ENCODE peak calls at places on chromosomes 4 and X, in eight cellular contexts. One of them, this sample, is unnamed.

GRCh38 chr4:11687727-11688126 is 259.0 kb upstream of the HS3ST1 start:
- DNase-seq in hepatic stellate cell: no peak
- DNase-seq in cardiac muscle cell: no peak
- DNase-seq in Right ventricle myocardium superior: no peak
- DNase-seq in cerebellar cortex: no peak
- DNase-seq in caudate nucleus: no peak
- DNase-seq in stimulated activated CD4-positive, alpha-beta T cell treated with anti-CD3 and anti-CD28 coated beads, Interleukin-2, amount 100 ng/mL, for 24 hours: no peak
- DNase-seq in natural killer cell: no peak
- DNase-seq in this sample: no peak

GRCh38 chr4:84585276-84585675 is 2.3 kb downstream of the CDS1 start:
- DNase-seq in hepatic stellate cell: no peak
- DNase-seq in cardiac muscle cell: no peak
- DNase-seq in Right ventricle myocardium superior: no peak
- DNase-seq in cerebellar cortex: no peak
- DNase-seq in caudate nucleus: no peak
- DNase-seq in stimulated activated CD4-positive, alpha-beta T cell treated with anti-CD3 and anti-CD28 coated beads, Interleukin-2, amount 100 ng/mL, for 24 hours: no peak
- DNase-seq in natural killer cell: no peak
- DNase-seq in this sample: no peak

GRCh38 chr4:98663226-98664006 is 5.0 kb upstream of the TSPAN5 start:
- DNase-seq in hepatic stellate cell: no peak
- DNase-seq in cardiac muscle cell: no peak
- DNase-seq in Right ventricle myocardium superior: peak
- DNase-seq in cerebellar cortex: no peak
- DNase-seq in caudate nucleus: no peak
- DNase-seq in stimulated activated CD4-positive, alpha-beta T cell treated with anti-CD3 and anti-CD28 coated beads, Interleukin-2, amount 100 ng/mL, for 24 hours: peak
- DNase-seq in natural killer cell: no peak
- DNase-seq in this sample: no peak

GRCh38 chr4:173519130-173520101 is 10.6 kb downstream of the HAND2 start:
- DNase-seq in hepatic stellate cell: peak
- DNase-seq in cardiac muscle cell: peak
- DNase-seq in Right ventricle myocardium superior: no peak
- DNase-seq in cerebellar cortex: no peak
- DNase-seq in caudate nucleus: no peak
- DNase-seq in stimulated activated CD4-positive, alpha-beta T cell treated with anti-CD3 and anti-CD28 coated beads, Interleukin-2, amount 100 ng/mL, for 24 hours: no peak
- DNase-seq in natural killer cell: no peak
- DNase-seq in this sample: peak

GRCh38 chr4:31052519-31052918 is 332.4 kb downstream of the PCDH7 start:
- DNase-seq in hepatic stellate cell: no peak
- DNase-seq in cardiac muscle cell: no peak
- DNase-seq in Right ventricle myocardium superior: no peak
- DNase-seq in cerebellar cortex: no peak
- DNase-seq in caudate nucleus: no peak
- DNase-seq in stimulated activated CD4-positive, alpha-beta T cell treated with anti-CD3 and anti-CD28 coated beads, Interleukin-2, amount 100 ng/mL, for 24 hours: no peak
- DNase-seq in natural killer cell: no peak
- DNase-seq in this sample: no peak

GRCh38 chr4:11914406-11914805 is 485.7 kb upstream of the HS3ST1 start:
- DNase-seq in hepatic stellate cell: no peak
- DNase-seq in cardiac muscle cell: peak
- DNase-seq in Right ventricle myocardium superior: no peak
- DNase-seq in cerebellar cortex: no peak
- DNase-seq in caudate nucleus: no peak
- DNase-seq in stimulated activated CD4-positive, alpha-beta T cell treated with anti-CD3 and anti-CD28 coated beads, Interleukin-2, amount 100 ng/mL, for 24 hours: no peak
- DNase-seq in natural killer cell: no peak
- DNase-seq in this sample: no peak

GRCh38 chr4:10655968-10656367 is 28.6 kb downstream of the CLNK start:
- DNase-seq in hepatic stellate cell: no peak
- DNase-seq in cardiac muscle cell: peak
- DNase-seq in Right ventricle myocardium superior: no peak
- DNase-seq in cerebellar cortex: no peak
- DNase-seq in caudate nucleus: no peak
- DNase-seq in stimulated activated CD4-positive, alpha-beta T cell treated with anti-CD3 and anti-CD28 coated beads, Interleukin-2, amount 100 ng/mL, for 24 hours: no peak
- DNase-seq in natural killer cell: no peak
- DNase-seq in this sample: no peak

GRCh38 chr4:152394786-152395185 is 141.1 kb downstream of the FBXW7 start:
- DNase-seq in hepatic stellate cell: no peak
- DNase-seq in cardiac muscle cell: no peak
- DNase-seq in Right ventricle myocardium superior: no peak
- DNase-seq in cerebellar cortex: no peak
- DNase-seq in caudate nucleus: no peak
- DNase-seq in stimulated activated CD4-positive, alpha-beta T cell treated with anti-CD3 and anti-CD28 coated beads, Interleukin-2, amount 100 ng/mL, for 24 hours: no peak
- DNase-seq in natural killer cell: no peak
- DNase-seq in this sample: no peak

GRCh38 chr4:8607603-8608481 is 15.3 kb downstream of the CPZ start:
- DNase-seq in hepatic stellate cell: peak
- DNase-seq in cardiac muscle cell: peak
- DNase-seq in Right ventricle myocardium superior: no peak
- DNase-seq in cerebellar cortex: peak
- DNase-seq in caudate nucleus: no peak
- DNase-seq in stimulated activated CD4-positive, alpha-beta T cell treated with anti-CD3 and anti-CD28 coated beads, Interleukin-2, amount 100 ng/mL, for 24 hours: peak
- DNase-seq in natural killer cell: peak
- DNase-seq in this sample: peak

GRCh38 chrX:40207626-40208025 is 109.9 kb upstream of the BCOR start:
- DNase-seq in hepatic stellate cell: peak
- DNase-seq in cardiac muscle cell: no peak
- DNase-seq in Right ventricle myocardium superior: no peak
- DNase-seq in cerebellar cortex: no peak
- DNase-seq in caudate nucleus: no peak
- DNase-seq in stimulated activated CD4-positive, alpha-beta T cell treated with anti-CD3 and anti-CD28 coated beads, Interleukin-2, amount 100 ng/mL, for 24 hours: peak
- DNase-seq in natural killer cell: no peak
- DNase-seq in this sample: no peak

GRCh38 chrX:109511113-109511512 is 25.5 kb upstream of the NXT2 start:
- DNase-seq in hepatic stellate cell: no peak
- DNase-seq in cardiac muscle cell: no peak
- DNase-seq in Right ventricle myocardium superior: no peak
- DNase-seq in cerebellar cortex: no peak
- DNase-seq in caudate nucleus: no peak
- DNase-seq in stimulated activated CD4-positive, alpha-beta T cell treated with anti-CD3 and anti-CD28 coated beads, Interleukin-2, amount 100 ng/mL, for 24 hours: no peak
- DNase-seq in natural killer cell: no peak
- DNase-seq in this sample: no peak

GRCh38 chr4:70041652-70042286 is 8.5 kb upstream of the HTN1 start:
- DNase-seq in hepatic stellate cell: no peak
- DNase-seq in cardiac muscle cell: no peak
- DNase-seq in Right ventricle myocardium superior: no peak
- DNase-seq in cerebellar cortex: no peak
- DNase-seq in caudate nucleus: no peak
- DNase-seq in stimulated activated CD4-positive, alpha-beta T cell treated with anti-CD3 and anti-CD28 coated beads, Interleukin-2, amount 100 ng/mL, for 24 hours: no peak
- DNase-seq in natural killer cell: no peak
- DNase-seq in this sample: peak

GRCh38 chrX:134551365-134552095 is 91.6 kb downstream of the HPRT1 start:
- DNase-seq in hepatic stellate cell: no peak
- DNase-seq in cardiac muscle cell: peak
- DNase-seq in Right ventricle myocardium superior: no peak
- DNase-seq in cerebellar cortex: no peak
- DNase-seq in caudate nucleus: no peak
- DNase-seq in stimulated activated CD4-positive, alpha-beta T cell treated with anti-CD3 and anti-CD28 coated beads, Interleukin-2, amount 100 ng/mL, for 24 hours: no peak
- DNase-seq in natural killer cell: no peak
- DNase-seq in this sample: no peak

GRCh38 chr4:167428172-167428571 is 193.9 kb upstream of the SPOCK3 start:
- DNase-seq in hepatic stellate cell: no peak
- DNase-seq in cardiac muscle cell: no peak
- DNase-seq in Right ventricle myocardium superior: no peak
- DNase-seq in cerebellar cortex: no peak
- DNase-seq in caudate nucleus: no peak
- DNase-seq in stimulated activated CD4-positive, alpha-beta T cell treated with anti-CD3 and anti-CD28 coated beads, Interleukin-2, amount 100 ng/mL, for 24 hours: no peak
- DNase-seq in natural killer cell: no peak
- DNase-seq in this sample: peak

GRCh38 chrX:154401918-154402621 is 3.9 kb downstream of the RPL10 start:
- DNase-seq in hepatic stellate cell: no peak
- DNase-seq in cardiac muscle cell: peak
- DNase-seq in Right ventricle myocardium superior: no peak
- DNase-seq in cerebellar cortex: no peak
- DNase-seq in caudate nucleus: no peak
- DNase-seq in stimulated activated CD4-positive, alpha-beta T cell treated with anti-CD3 and anti-CD28 coated beads, Interleukin-2, amount 100 ng/mL, for 24 hours: no peak
- DNase-seq in natural killer cell: no peak
- DNase-seq in this sample: no peak

GRCh38 chr4:151359576-151359975 is 34.2 kb upstream of the SH3D19 start:
- DNase-seq in hepatic stellate cell: no peak
- DNase-seq in cardiac muscle cell: no peak
- DNase-seq in Right ventricle myocardium superior: no peak
- DNase-seq in cerebellar cortex: no peak
- DNase-seq in caudate nucleus: no peak
- DNase-seq in stimulated activated CD4-positive, alpha-beta T cell treated with anti-CD3 and anti-CD28 coated beads, Interleukin-2, amount 100 ng/mL, for 24 hours: no peak
- DNase-seq in natural killer cell: no peak
- DNase-seq in this sample: peak

GRCh38 chrX:134773041-134773440 is 114.8 kb upstream of the PLAC1 start:
- DNase-seq in hepatic stellate cell: no peak
- DNase-seq in cardiac muscle cell: no peak
- DNase-seq in Right ventricle myocardium superior: no peak
- DNase-seq in cerebellar cortex: no peak
- DNase-seq in caudate nucleus: no peak
- DNase-seq in stimulated activated CD4-positive, alpha-beta T cell treated with anti-CD3 and anti-CD28 coated beads, Interleukin-2, amount 100 ng/mL, for 24 hours: no peak
- DNase-seq in natural killer cell: no peak
- DNase-seq in this sample: no peak

GRCh38 chr4:181939199-181939945 is 303.8 kb upstream of the TENM3 start:
- DNase-seq in hepatic stellate cell: peak
- DNase-seq in cardiac muscle cell: peak
- DNase-seq in Right ventricle myocardium superior: no peak
- DNase-seq in cerebellar cortex: no peak
- DNase-seq in caudate nucleus: no peak
- DNase-seq in stimulated activated CD4-positive, alpha-beta T cell treated with anti-CD3 and anti-CD28 coated beads, Interleukin-2, amount 100 ng/mL, for 24 hours: no peak
- DNase-seq in natural killer cell: no peak
- DNase-seq in this sample: no peak

This sample was measured in BE2C.